ENCODE peak calls at places on chromosomes 1 and 21, in ten cellular contexts. One of them, this sample, is unnamed.

GRCh38 chr21:40923361-40923760 is 76.4 kb upstream of the DSCAM start:
- DNase-seq in fibroblast of pulmonary artery: no peak
- DNase-seq in endothelial cell: no peak
- DNase-seq in neural crest cell: no peak
- DNase-seq in mesothelial cell of epicardium: no peak
- DNase-seq in activated B cell treated with CpG ODN at 0.5 μM for 24 hours: no peak
- DNase-seq in tibial nerve: no peak
- DNase-seq in left ventricle myocardium inferior: no peak
- DNase-seq in epithelial cell of esophagus: peak
- DNase-seq in GM10248: no peak
- DNase-seq in this sample: no peak

GRCh38 chr1:60600532-60600931 is 481.8 kb upstream of the NFIA start:
- DNase-seq in fibroblast of pulmonary artery: no peak
- DNase-seq in endothelial cell: no peak
- DNase-seq in neural crest cell: no peak
- DNase-seq in mesothelial cell of epicardium: no peak
- DNase-seq in activated B cell treated with CpG ODN at 0.5 μM for 24 hours: no peak
- DNase-seq in tibial nerve: no peak
- DNase-seq in left ventricle myocardium inferior: no peak
- DNase-seq in epithelial cell of esophagus: no peak
- DNase-seq in GM10248: no peak
- DNase-seq in this sample: no peak

GRCh38 chr1:115496904-115497527 is 144.8 kb upstream of the VANGL1 start:
- DNase-seq in fibroblast of pulmonary artery: peak
- DNase-seq in endothelial cell: no peak
- DNase-seq in neural crest cell: no peak
- DNase-seq in mesothelial cell of epicardium: no peak
- DNase-seq in activated B cell treated with CpG ODN at 0.5 μM for 24 hours: no peak
- DNase-seq in tibial nerve: no peak
- DNase-seq in left ventricle myocardium inferior: no peak
- DNase-seq in epithelial cell of esophagus: peak
- DNase-seq in GM10248: no peak
- DNase-seq in this sample: no peak

GRCh38 chr1:230910755-230911117 is 42.4 kb upstream of the C1orf198 start:
- DNase-seq in fibroblast of pulmonary artery: no peak
- DNase-seq in endothelial cell: no peak
- DNase-seq in neural crest cell: no peak
- DNase-seq in mesothelial cell of epicardium: no peak
- DNase-seq in activated B cell treated with CpG ODN at 0.5 μM for 24 hours: no peak
- DNase-seq in tibial nerve: no peak
- DNase-seq in left ventricle myocardium inferior: no peak
- DNase-seq in epithelial cell of esophagus: no peak
- DNase-seq in GM10248: no peak
- DNase-seq in this sample: no peak

GRCh38 chr1:116521186-116521585 is 49.6 kb downstream of the CD58 start:
- DNase-seq in fibroblast of pulmonary artery: peak
- DNase-seq in endothelial cell: no peak
- DNase-seq in neural crest cell: no peak
- DNase-seq in mesothelial cell of epicardium: no peak
- DNase-seq in activated B cell treated with CpG ODN at 0.5 μM for 24 hours: no peak
- DNase-seq in tibial nerve: no peak
- DNase-seq in left ventricle myocardium inferior: no peak
- DNase-seq in epithelial cell of esophagus: peak
- DNase-seq in GM10248: no peak
- DNase-seq in this sample: no peak

GRCh38 chr21:44002511-44002910 is 9.6 kb upstream of the TRAPPC10 start:
- DNase-seq in fibroblast of pulmonary artery: no peak
- DNase-seq in endothelial cell: no peak
- DNase-seq in neural crest cell: no peak
- DNase-seq in mesothelial cell of epicardium: no peak
- DNase-seq in activated B cell treated with CpG ODN at 0.5 μM for 24 hours: no peak
- DNase-seq in tibial nerve: no peak
- DNase-seq in left ventricle myocardium inferior: no peak
- DNase-seq in epithelial cell of esophagus: no peak
- DNase-seq in GM10248: no peak
- DNase-seq in this sample: no peak

GRCh38 chr1:174743654-174744561 is 255.8 kb upstream of the CACYBP start:
- DNase-seq in fibroblast of pulmonary artery: peak
- DNase-seq in endothelial cell: no peak
- DNase-seq in neural crest cell: no peak
- DNase-seq in mesothelial cell of epicardium: no peak
- DNase-seq in activated B cell treated with CpG ODN at 0.5 μM for 24 hours: no peak
- DNase-seq in tibial nerve: no peak
- DNase-seq in left ventricle myocardium inferior: no peak
- DNase-seq in epithelial cell of esophagus: peak
- DNase-seq in GM10248: peak
- DNase-seq in this sample: no peak

GRCh38 chr21:29164330-29164942 is 34.0 kb downstream of the MAP3K7CL start:
- DNase-seq in fibroblast of pulmonary artery: peak
- DNase-seq in endothelial cell: no peak
- DNase-seq in neural crest cell: no peak
- DNase-seq in mesothelial cell of epicardium: no peak
- DNase-seq in activated B cell treated with CpG ODN at 0.5 μM for 24 hours: no peak
- DNase-seq in tibial nerve: no peak
- DNase-seq in left ventricle myocardium inferior: no peak
- DNase-seq in epithelial cell of esophagus: peak
- DNase-seq in GM10248: peak
- DNase-seq in this sample: no peak

GRCh38 chr21:42779431-42779861 is 99.9 kb downstream of the WDR4 start:
- DNase-seq in fibroblast of pulmonary artery: no peak
- DNase-seq in endothelial cell: no peak
- DNase-seq in neural crest cell: no peak
- DNase-seq in mesothelial cell of epicardium: no peak
- DNase-seq in activated B cell treated with CpG ODN at 0.5 μM for 24 hours: no peak
- DNase-seq in tibial nerve: no peak
- DNase-seq in left ventricle myocardium inferior: no peak
- DNase-seq in epithelial cell of esophagus: no peak
- DNase-seq in GM10248: no peak
- DNase-seq in this sample: no peak

GRCh38 chr1:29975036-29975694 is 738.8 kb downstream of the PTPRU start:
- DNase-seq in fibroblast of pulmonary artery: peak
- DNase-seq in endothelial cell: peak
- DNase-seq in neural crest cell: peak
- DNase-seq in mesothelial cell of epicardium: no peak
- DNase-seq in activated B cell treated with CpG ODN at 0.5 μM for 24 hours: no peak
- DNase-seq in tibial nerve: no peak
- DNase-seq in left ventricle myocardium inferior: no peak
- DNase-seq in epithelial cell of esophagus: peak
- DNase-seq in GM10248: no peak
- DNase-seq in this sample: no peak

GRCh38 chr1:23699280-23700179 is 7.9 kb downstream of the RPL11 start:
- DNase-seq in fibroblast of pulmonary artery: no peak
- DNase-seq in endothelial cell: no peak
- DNase-seq in neural crest cell: no peak
- DNase-seq in mesothelial cell of epicardium: no peak
- DNase-seq in activated B cell treated with CpG ODN at 0.5 μM for 24 hours: no peak
- DNase-seq in tibial nerve: no peak
- DNase-seq in left ventricle myocardium inferior: no peak
- DNase-seq in epithelial cell of esophagus: peak
- DNase-seq in GM10248: no peak
- DNase-seq in this sample: no peak

GRCh38 chr1:85850238-85850637 is 142.0 kb upstream of the ZNHIT6 start:
- DNase-seq in fibroblast of pulmonary artery: peak
- DNase-seq in endothelial cell: no peak
- DNase-seq in neural crest cell: no peak
- DNase-seq in mesothelial cell of epicardium: no peak
- DNase-seq in activated B cell treated with CpG ODN at 0.5 μM for 24 hours: no peak
- DNase-seq in tibial nerve: no peak
- DNase-seq in left ventricle myocardium inferior: no peak
- DNase-seq in epithelial cell of esophagus: peak
- DNase-seq in GM10248: no peak
- DNase-seq in this sample: no peak

GRCh38 chr1:15852036-15852827 is 4.7 kb downstream of the SPEN start:
- DNase-seq in fibroblast of pulmonary artery: no peak
- DNase-seq in endothelial cell: no peak
- DNase-seq in neural crest cell: no peak
- DNase-seq in mesothelial cell of epicardium: no peak
- DNase-seq in activated B cell treated with CpG ODN at 0.5 μM for 24 hours: no peak
- DNase-seq in tibial nerve: no peak
- DNase-seq in left ventricle myocardium inferior: no peak
- DNase-seq in epithelial cell of esophagus: peak
- DNase-seq in GM10248: no peak
- DNase-seq in this sample: no peak

GRCh38 chr1:42756956-42757891 is 9.6 kb downstream of the P3H1 start:
- DNase-seq in fibroblast of pulmonary artery: peak
- DNase-seq in endothelial cell: no peak
- DNase-seq in neural crest cell: no peak
- DNase-seq in mesothelial cell of epicardium: no peak
- DNase-seq in activated B cell treated with CpG ODN at 0.5 μM for 24 hours: no peak
- DNase-seq in tibial nerve: peak
- DNase-seq in left ventricle myocardium inferior: no peak
- DNase-seq in epithelial cell of esophagus: peak
- DNase-seq in GM10248: peak
- DNase-seq in this sample: no peak

GRCh38 chr1:42761567-42761966 is 5.3 kb downstream of the P3H1 start:
- DNase-seq in fibroblast of pulmonary artery: no peak
- DNase-seq in endothelial cell: no peak
- DNase-seq in neural crest cell: no peak
- DNase-seq in mesothelial cell of epicardium: no peak
- DNase-seq in activated B cell treated with CpG ODN at 0.5 μM for 24 hours: no peak
- DNase-seq in tibial nerve: no peak
- DNase-seq in left ventricle myocardium inferior: no peak
- DNase-seq in epithelial cell of esophagus: no peak
- DNase-seq in GM10248: no peak
- DNase-seq in this sample: no peak

GRCh38 chr1:42758641-42759040 is 8.2 kb downstream of the P3H1 start:
- DNase-seq in fibroblast of pulmonary artery: no peak
- DNase-seq in endothelial cell: no peak
- DNase-seq in neural crest cell: no peak
- DNase-seq in mesothelial cell of epicardium: no peak
- DNase-seq in activated B cell treated with CpG ODN at 0.5 μM for 24 hours: no peak
- DNase-seq in tibial nerve: no peak
- DNase-seq in left ventricle myocardium inferior: no peak
- DNase-seq in epithelial cell of esophagus: no peak
- DNase-seq in GM10248: no peak
- DNase-seq in this sample: no peak

GRCh38 chr1:42757892-42758275 is 8.9 kb downstream of the P3H1 start:
- DNase-seq in fibroblast of pulmonary artery: no peak
- DNase-seq in endothelial cell: no peak
- DNase-seq in neural crest cell: no peak
- DNase-seq in mesothelial cell of epicardium: no peak
- DNase-seq in activated B cell treated with CpG ODN at 0.5 μM for 24 hours: no peak
- DNase-seq in tibial nerve: no peak
- DNase-seq in left ventricle myocardium inferior: no peak
- DNase-seq in epithelial cell of esophagus: peak
- DNase-seq in GM10248: no peak
- DNase-seq in this sample: no peak

DNA sequence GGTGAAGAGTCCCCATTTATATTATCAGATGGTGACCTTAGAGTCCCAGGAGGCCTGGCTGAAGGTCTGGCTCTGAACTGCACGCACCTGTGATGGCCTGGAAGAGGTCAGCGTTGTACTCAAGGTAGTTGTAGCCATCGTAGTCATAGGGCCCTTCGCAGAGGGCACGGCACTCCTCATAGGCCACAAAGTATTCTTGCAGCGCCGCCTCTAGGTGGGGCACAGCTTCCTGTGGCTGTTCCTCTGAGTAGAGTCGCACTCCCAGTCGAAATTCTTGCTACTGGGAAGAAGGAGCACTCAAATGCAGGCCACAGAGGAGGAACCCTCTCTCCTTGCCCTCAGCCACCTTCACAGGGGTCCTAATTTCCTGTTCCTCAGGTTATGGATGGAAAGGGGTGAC is 7.7 kb downstream of the P3H1 start:
- DNase-seq in fibroblast of pulmonary artery: no peak
- DNase-seq in endothelial cell: no peak
- DNase-seq in neural crest cell: no peak
- DNase-seq in mesothelial cell of epicardium: no peak
- DNase-seq in activated B cell treated with CpG ODN at 0.5 μM for 24 hours: no peak
- DNase-seq in tibial nerve: no peak
- DNase-seq in left ventricle myocardium inferior: no peak
- DNase-seq in epithelial cell of esophagus: no peak
- DNase-seq in GM10248: no peak
- DNase-seq in this sample: no peak
- TF ChIP-seq CTCF in fibroblast of pulmonary artery: no peak
- TF ChIP-seq CTCF in endothelial cell: no peak
- TF ChIP-seq CTCF in neural crest cell: no peak
- TF ChIP-seq CTCF in mesothelial cell of epicardium: no peak
- TF ChIP-seq CTCF in activated B cell treated with CpG ODN at 0.5 μM for 24 hours: no peak
- TF ChIP-seq CTCF in tibial nerve: no peak
- TF ChIP-seq CTCF in left ventricle myocardium inferior: no peak
- TF ChIP-seq CTCF in epithelial cell of esophagus: no peak
- TF ChIP-seq CTCF in GM10248: no peak
- TF ChIP-seq CTCF in this sample: no peak

GRCh38 chr1:166975361-166976129 is at the start of gene ILDR2:
- DNase-seq in fibroblast of pulmonary artery: peak
- DNase-seq in endothelial cell: peak
- DNase-seq in neural crest cell: peak
- DNase-seq in mesothelial cell of epicardium: peak
- DNase-seq in activated B cell treated with CpG ODN at 0.5 μM for 24 hours: peak
- DNase-seq in tibial nerve: peak
- DNase-seq in left ventricle myocardium inferior: peak
- DNase-seq in epithelial cell of esophagus: peak
- DNase-seq in GM10248: peak
- DNase-seq in this sample: peak
- TF ChIP-seq CTCF in fibroblast of pulmonary artery: no peak
- TF ChIP-seq CTCF in endothelial cell: no peak
- TF ChIP-seq CTCF in neural crest cell: no peak
- TF ChIP-seq CTCF in mesothelial cell of epicardium: no peak
- TF ChIP-seq CTCF in activated B cell treated with CpG ODN at 0.5 μM for 24 hours: no peak
- TF ChIP-seq CTCF in tibial nerve: no peak
- TF ChIP-seq CTCF in left ventricle myocardium inferior: no peak
- TF ChIP-seq CTCF in epithelial cell of esophagus: no peak
- TF ChIP-seq CTCF in GM10248: peak
- TF ChIP-seq CTCF in this sample: peak

DNA sequence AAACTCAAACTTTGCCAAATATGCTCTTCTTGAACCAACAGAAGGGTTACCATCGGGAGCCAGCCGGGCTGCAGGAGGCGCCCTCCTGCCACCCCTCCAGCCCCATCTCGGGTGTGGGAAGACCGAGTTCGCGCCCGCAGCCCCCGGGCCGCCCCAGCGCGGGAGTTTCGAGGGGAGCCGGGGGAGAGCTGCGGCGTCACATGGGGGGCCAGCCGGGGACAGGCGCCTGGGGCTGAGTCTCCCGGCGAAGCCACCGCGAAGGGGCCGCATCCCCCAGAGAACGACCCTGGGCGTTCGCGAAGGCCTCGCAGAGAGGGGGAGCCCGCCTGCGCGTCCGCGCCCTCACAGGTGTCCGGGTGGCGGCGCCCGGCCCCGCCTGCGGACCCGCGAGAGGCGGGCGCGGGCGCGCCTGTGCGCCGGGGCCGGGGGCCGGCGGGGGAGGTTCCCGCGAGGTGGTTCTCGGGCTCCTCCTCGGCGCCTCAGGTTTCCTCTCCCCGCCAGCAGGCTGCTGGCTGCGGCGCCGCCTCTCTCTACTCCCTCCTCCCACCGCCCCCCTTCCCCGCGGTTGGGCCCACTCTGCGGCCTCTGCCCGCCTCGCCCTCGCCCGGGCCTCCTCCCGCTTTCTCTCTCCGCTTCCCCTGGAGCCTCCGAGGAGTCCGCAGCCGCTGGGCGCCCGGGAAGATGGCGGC is at the start of gene RAVER2:
- DNase-seq in fibroblast of pulmonary artery: peak
- DNase-seq in endothelial cell: peak
- DNase-seq in neural crest cell: peak
- DNase-seq in mesothelial cell of epicardium: peak
- DNase-seq in activated B cell treated with CpG ODN at 0.5 μM for 24 hours: peak
- DNase-seq in tibial nerve: peak
- DNase-seq in left ventricle myocardium inferior: peak
- DNase-seq in epithelial cell of esophagus: peak
- DNase-seq in GM10248: peak
- DNase-seq in this sample: peak
- TF ChIP-seq CTCF in fibroblast of pulmonary artery: peak
- TF ChIP-seq CTCF in endothelial cell: no peak
- TF ChIP-seq CTCF in neural crest cell: peak
- TF ChIP-seq CTCF in mesothelial cell of epicardium: no peak
- TF ChIP-seq CTCF in activated B cell treated with CpG ODN at 0.5 μM for 24 hours: no peak
- TF ChIP-seq CTCF in tibial nerve: peak
- TF ChIP-seq CTCF in left ventricle myocardium inferior: peak
- TF ChIP-seq CTCF in epithelial cell of esophagus: peak
- TF ChIP-seq CTCF in GM10248: peak
- TF ChIP-seq CTCF in this sample: peak

GRCh38 chr1:228004331-228004871 is 2.4 kb upstream of the WNT3A start:
- DNase-seq in fibroblast of pulmonary artery: peak
- DNase-seq in endothelial cell: no peak
- DNase-seq in neural crest cell: no peak
- DNase-seq in mesothelial cell of epicardium: no peak
- DNase-seq in activated B cell treated with CpG ODN at 0.5 μM for 24 hours: no peak
- DNase-seq in tibial nerve: no peak
- DNase-seq in left ventricle myocardium inferior: no peak
- DNase-seq in epithelial cell of esophagus: peak
- DNase-seq in GM10248: peak
- DNase-seq in this sample: no peak
- TF ChIP-seq CTCF in fibroblast of pulmonary artery: peak
- TF ChIP-seq CTCF in endothelial cell: peak
- TF ChIP-seq CTCF in neural crest cell: peak
- TF ChIP-seq CTCF in mesothelial cell of epicardium: no peak
- TF ChIP-seq CTCF in activated B cell treated with CpG ODN at 0.5 μM for 24 hours: no peak
- TF ChIP-seq CTCF in tibial nerve: no peak
- TF ChIP-seq CTCF in left ventricle myocardium inferior: peak
- TF ChIP-seq CTCF in epithelial cell of esophagus: peak
- TF ChIP-seq CTCF in GM10248: peak
- TF ChIP-seq CTCF in this sample: no peak